ENCODE peak calls at places on chromosomes 4 and X, in six cellular contexts. X, U, E, M, J and V are unnamed samples. For H3K36me3 and H3K4me1, the result is how much of the 10 kb centered on the place peaks cover.

GRCh38 chr4:153117554-153117953 is 86.7 kb upstream of the TRIM2 start:
- DNase-seq in X (no peak), U (no peak), E (no peak), M (no peak), J (no peak), V (no peak)

GRCh38 chr4:1033840-1034551 is 22.6 kb downstream of the FGFRL1 start:
- DNase-seq in X (no peak), U (peak), E (no peak), M (no peak), J (no peak), V (peak)

GRCh38 chr4:1365271-1366178 is 18.5 kb downstream of the UVSSA start:
- DNase-seq in X (peak), U (no peak), E (no peak), M (no peak), J (no peak), V (no peak)

GRCh38 chrX:7334253-7334935 is 186.4 kb upstream of the PUDP start:
- DNase-seq in X (no peak), U (peak), E (no peak), M (no peak), J (peak), V (no peak)

GRCh38 chrX:153347530-153347929 is 13.6 kb downstream of the ZNF275 start:
- DNase-seq in X (no peak), U (no peak), E (no peak), M (no peak), J (no peak), V (no peak)

GRCh38 chr4:102299302-102299701 is 46.0 kb downstream of the SLC39A8 start:
- DNase-seq in X (no peak), U (no peak), E (no peak), M (no peak), J (no peak), V (no peak)

GRCh38 chrX:19382500-19383145 is 38.9 kb downstream of the PDHA1 start:
- DNase-seq in X (peak), U (peak), E (no peak), M (no peak), J (peak), V (no peak)

GRCh38 chrX:114508836-114509235 is 75.0 kb upstream of the HTR2C start:
- DNase-seq in X (no peak), U (no peak), E (no peak), M (no peak), J (peak), V (no peak)

GRCh38 chr4:1058997-1059665 is 47.7 kb downstream of the FGFRL1 start:
- DNase-seq in X (no peak), U (no peak), E (peak), M (no peak), J (no peak), V (peak)

GRCh38 chr4:168636506-168637176 is 139.8 kb downstream of the PALLD start:
- DNase-seq in X (no peak), U (peak), E (no peak), M (no peak), J (peak), V (no peak)

GRCh38 chr4:122602277-122603142 is 18.4 kb downstream of the IL21 start:
- DNase-seq in X (no peak), U (peak), E (no peak), M (no peak), J (peak), V (no peak)
- TF ChIP-seq CTCF in X (peak), U (peak), E (no peak), M (peak), J (peak), V (peak)

GRCh38 chrX:101206471-101206870 is 13.1 kb upstream of the DRP2 start:
- DNase-seq in X (no peak), U (peak), E (no peak), M (no peak), J (peak), V (no peak)

GRCh38 chrX:101210630-101211029 is 9.0 kb upstream of the DRP2 start:
- DNase-seq in X (no peak), U (no peak), E (no peak), M (no peak), J (no peak), V (no peak)

GRCh38 chrX:101203782-101204351 is 15.7 kb upstream of the DRP2 start:
- DNase-seq in X (no peak), U (no peak), E (no peak), M (no peak), J (no peak), V (no peak)

DNA sequence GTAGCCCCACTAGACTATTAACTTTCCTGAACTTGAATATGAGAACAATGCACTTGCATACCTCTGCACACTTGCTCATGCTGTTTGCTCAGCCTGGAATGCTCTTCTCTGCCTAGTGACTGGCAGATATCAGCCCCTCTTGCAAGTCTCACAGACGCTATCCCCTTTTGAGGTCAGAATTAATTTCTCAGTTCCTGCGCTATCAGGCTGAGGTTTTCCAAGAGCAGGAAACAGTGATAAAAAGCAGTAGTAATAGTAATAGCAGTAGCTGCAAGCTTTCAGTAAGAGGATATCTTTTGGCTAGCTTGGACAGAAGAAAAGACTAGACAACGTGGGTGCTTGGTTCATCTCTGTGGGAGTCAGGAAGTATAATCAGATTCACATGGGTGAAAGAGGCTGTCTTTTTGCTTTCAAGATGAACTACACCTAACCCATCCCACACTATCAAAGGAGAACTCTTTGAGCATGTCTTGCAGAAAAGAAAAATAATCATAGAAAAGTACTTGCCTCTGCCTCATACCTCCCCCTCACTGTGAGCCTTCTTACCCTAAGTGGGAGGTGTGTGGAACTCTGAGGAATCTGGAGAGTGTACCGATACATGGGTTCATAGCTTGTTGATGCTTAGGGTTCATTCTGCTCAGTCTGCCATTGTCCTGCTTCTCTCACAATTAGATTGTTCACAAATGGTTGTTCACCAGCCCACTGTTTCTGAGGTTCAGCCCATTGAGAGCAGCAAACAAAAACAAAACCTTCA is 11.3 kb upstream of the DRP2 start:
- DNase-seq in X (no peak), U (peak), E (no peak), M (no peak), J (no peak), V (no peak)
- H3K36me3 ChIP-seq in X (under half), U (under half), E (under half), M (under half), J (under half), V (under half)

DNA sequence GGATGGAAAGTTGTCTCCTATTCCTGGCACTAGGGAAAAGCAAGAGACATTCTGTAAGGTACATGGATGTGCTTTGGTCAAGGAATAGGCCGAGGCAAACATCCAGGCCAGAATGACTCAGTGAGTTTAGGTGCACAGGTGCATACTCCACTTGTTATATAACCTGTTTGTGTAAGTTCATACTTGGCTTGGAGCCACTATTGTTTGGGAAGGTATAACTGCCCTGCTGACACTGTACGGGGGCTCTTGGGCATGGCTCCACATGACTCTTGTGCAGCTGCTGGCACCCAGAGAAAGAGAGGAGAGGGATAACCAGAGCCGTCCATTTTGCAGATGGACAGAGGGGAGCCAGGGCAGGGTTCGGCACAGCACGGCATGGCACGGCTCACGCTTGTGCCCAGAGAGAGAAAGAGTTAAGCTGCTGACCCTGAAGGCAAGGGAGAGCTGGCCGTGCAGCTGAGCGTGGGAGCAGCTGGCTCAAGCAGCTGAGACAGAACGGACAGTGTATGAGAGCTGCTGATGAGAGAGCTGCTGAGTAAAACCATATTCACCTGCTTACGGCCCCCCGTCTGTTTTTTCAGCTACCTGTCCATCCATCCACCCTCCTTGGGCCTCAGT is 98.0 kb downstream of the SLC2A9 start:
- DNase-seq in X (no peak), U (no peak), E (no peak), M (no peak), J (peak), V (no peak)
- H3K4me1 ChIP-seq in X (under half), U (under half), E (under half), M (under half), J (under half), V (under half)

DNA sequence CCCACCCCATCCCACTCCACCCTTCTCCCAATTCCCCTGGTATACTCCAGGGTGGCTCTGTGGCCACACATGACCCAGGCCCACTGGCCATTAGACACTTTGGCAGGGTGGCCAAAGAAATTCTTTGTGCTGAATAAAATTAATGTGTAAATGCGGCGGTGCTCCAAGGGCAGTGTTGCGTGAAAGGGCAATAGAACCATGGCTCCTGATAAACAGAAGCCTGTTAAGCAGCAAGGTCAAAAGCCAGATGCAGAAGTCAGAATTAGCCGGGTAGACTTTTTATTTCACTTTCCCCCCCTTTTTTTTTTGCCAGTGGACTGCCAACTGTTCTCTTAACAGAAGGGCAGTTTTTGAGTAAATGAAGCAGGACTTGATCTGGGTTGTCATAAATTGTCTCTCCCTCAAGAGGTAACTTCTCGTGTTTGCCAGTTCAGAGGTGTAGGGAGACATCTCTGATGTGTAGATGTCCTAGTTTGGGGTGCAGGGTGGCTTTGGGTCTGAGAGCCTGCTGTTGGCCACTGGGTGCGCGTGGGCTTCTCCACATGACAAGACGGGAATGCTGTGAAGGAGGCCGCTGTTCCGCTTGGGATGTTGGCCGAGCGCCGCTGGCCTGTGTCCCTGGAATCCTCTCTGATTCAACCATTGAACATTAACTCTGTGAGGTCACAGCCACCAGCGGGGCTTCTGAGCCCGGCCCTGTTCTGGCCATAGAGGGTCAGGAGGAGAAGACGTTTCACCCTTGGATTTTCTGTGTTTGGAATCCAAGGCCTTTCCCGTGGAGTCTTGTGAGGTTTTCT is 139.5 kb downstream of the TBL1X start:
- DNase-seq in X (no peak), U (peak), E (no peak), M (peak), J (no peak), V (peak)
- TF ChIP-seq CTCF in X (no peak), U (no peak), E (no peak), M (no peak), J (no peak), V (no peak)

DNA sequence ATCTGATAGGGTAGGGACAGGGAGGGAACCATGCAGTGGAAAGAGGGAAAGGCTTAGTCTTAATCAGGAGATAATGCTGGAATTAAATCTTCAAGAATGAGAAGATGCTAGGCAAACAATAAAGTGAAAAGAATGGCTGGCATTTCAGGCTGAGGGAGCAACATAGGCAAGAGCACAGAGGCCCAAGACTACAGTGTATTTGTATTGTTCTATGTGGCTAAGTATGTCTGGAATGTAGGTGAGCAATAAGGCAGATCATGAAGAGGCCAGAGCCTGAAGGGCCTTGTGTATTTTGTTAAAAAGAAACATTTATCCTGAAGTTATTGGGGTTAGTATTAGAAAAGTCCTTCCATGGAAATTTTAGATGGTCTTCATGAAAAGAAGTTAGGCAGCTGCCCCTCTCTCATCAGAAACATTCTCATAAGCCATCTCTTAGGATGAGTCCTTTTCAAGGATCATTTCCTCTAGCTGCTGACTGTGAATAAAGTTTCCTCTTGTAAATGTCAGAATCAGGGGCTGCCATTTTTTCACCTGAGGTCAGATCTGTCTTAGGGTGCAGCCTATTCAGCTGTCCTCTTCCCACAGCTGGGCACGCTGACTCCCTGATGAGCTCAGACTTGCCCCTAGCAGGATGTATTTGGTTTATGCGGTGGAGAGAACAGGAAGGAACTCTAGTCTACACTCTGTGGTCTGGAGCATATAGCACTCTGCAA is 46.3 kb downstream of the ATP10D start:
- DNase-seq in X (peak), U (peak), E (no peak), M (no peak), J (peak), V (no peak)
- H3K36me3 ChIP-seq in X (under half), U (under half), E (under half), M (under half), J (under half), V (under half)

GRCh38 chr4:22474636-22475310 is 41.1 kb downstream of the ADGRA3 start:
- DNase-seq in X (no peak), U (peak), E (no peak), M (no peak), J (peak), V (no peak)
- H3K4me1 ChIP-seq in X (under half), U (under half), E (under half), M (under half), J (under half), V (under half)

DNA sequence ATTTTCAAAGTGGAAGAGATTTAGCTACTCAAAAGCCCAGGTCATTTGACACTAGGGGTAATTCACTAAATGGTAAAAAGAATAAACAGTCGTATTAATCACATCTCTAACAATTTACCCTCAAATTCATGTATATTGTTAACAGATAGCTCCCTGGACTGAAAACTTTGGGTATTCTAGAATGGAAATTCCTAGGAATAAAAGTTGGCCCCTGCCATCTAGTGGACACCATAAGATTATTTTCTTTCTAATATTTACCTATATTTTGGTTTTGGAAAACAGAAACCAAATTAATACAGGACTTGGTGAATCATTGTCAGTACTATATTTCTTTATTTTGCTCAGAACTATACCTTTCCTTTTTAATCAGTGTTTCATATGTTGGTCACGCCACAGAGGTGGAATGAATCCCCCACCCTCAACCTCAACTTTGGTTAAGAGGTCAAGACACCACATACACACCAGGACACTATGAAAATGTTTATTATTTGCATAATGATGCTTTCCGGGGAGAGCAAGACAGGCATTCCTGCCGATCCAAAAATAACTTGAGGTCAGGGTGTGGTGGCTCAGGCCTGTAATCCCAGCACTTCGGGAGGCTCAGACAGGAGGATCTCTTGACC is 96.2 kb upstream of the APOOL start:
- DNase-seq in X (no peak), U (peak), E (no peak), M (no peak), J (peak), V (no peak)
- TF ChIP-seq CTCF in X (no peak), U (no peak), E (no peak), M (peak), J (peak), V (peak)